ENCODE peak calls at places on chromosomes 1 and 21, in five cellular contexts. T is GM12878, S is HEK293T, U is SK-N-SH, D is HepG2. M is an unnamed sample.

GRCh38 chr1:66231162-66232077 is 302.5 kb upstream of the SGIP1 start:
- DNase-seq in T (no peak), S (no peak), U (no peak), D (no peak), M (no peak)

GRCh38 chr1:94865369-94865768 is 45.2 kb downstream of the SLC44A3 start:
- DNase-seq in T (no peak), S (no peak), U (no peak), D (no peak), M (no peak)

GRCh38 chr1:222617367-222617951 is 438 bp upstream of the MIA3 start:
- DNase-seq in T (peak), S (peak), U (no peak), D (peak), M (peak)

GRCh38 chr1:995665-996633 is 3.9 kb downstream of the HES4 start:
- DNase-seq in T (no peak), S (no peak), U (peak), D (peak), M (no peak)

GRCh38 chr1:205147191-205147590 is 25.4 kb upstream of the RBBP5 start:
- DNase-seq in T (no peak), S (no peak), U (no peak), D (no peak), M (no peak)

GRCh38 chr1:53280486-53280885 is 42.2 kb upstream of the MAGOH start:
- DNase-seq in T (no peak), S (no peak), U (no peak), D (no peak), M (no peak)

GRCh38 chr1:174225499-174226204 is 66.3 kb downstream of the RABGAP1L start:
- DNase-seq in T (no peak), S (no peak), U (no peak), D (no peak), M (no peak)

GRCh38 chr1:113390871-113391642 is 742 bp downstream of the MAGI3 start:
- DNase-seq in T (no peak), S (peak), U (peak), D (no peak), M (peak)

GRCh38 chr1:241706257-241706656 is 54.2 kb downstream of the WDR64 start:
- DNase-seq in T (no peak), S (no peak), U (no peak), D (no peak), M (peak)

GRCh38 chr1:30899577-30900389 is 8.8 kb downstream of the SDC3 start:
- DNase-seq in T (no peak), S (no peak), U (no peak), D (no peak), M (no peak)

GRCh38 chr1:186760426-186760825 is 68.3 kb upstream of the PLA2G4A start:
- DNase-seq in T (no peak), S (no peak), U (no peak), D (no peak), M (no peak)

GRCh38 chr1:98706173-98706848 is 44.8 kb downstream of the SNX7 start:
- DNase-seq in T (no peak), S (no peak), U (no peak), D (no peak), M (no peak)

GRCh38 chr1:211648336-211648735 is 27.1 kb downstream of the NEK2 start:
- DNase-seq in T (no peak), S (no peak), U (no peak), D (peak), M (no peak)

GRCh38 chr1:168987923-168988322 is 118.6 kb upstream of the ATP1B1 start:
- DNase-seq in T (no peak), S (no peak), U (no peak), D (no peak), M (no peak)

GRCh38 chr21:17793675-17794123 is 25.5 kb downstream of the C21orf91 start:
- DNase-seq in T (no peak), S (no peak), U (peak), D (no peak), M (no peak)

GRCh38 chr21:42513151-42513984 is at the start of gene SLC37A1:
- DNase-seq in T (no peak), S (peak), U (peak), D (no peak), M (peak)

GRCh38 chr1:54805981-54806381 is 4.9 kb upstream of the TTC22 start:
- DNase-seq in T (no peak), S (no peak), U (no peak), D (no peak), M (peak)

GRCh38 chr1:204591473-204592090 is 75.4 kb downstream of the MDM4 start:
- DNase-seq in T (no peak), S (no peak), U (no peak), D (no peak), M (no peak)

GRCh38 chr1:167548059-167548932 is 5.3 kb downstream of the CREG1 start:
- DNase-seq in T (no peak), S (no peak), U (no peak), D (no peak), M (no peak)

GRCh38 chr1:13570924-13571323 is 12.7 kb upstream of the PDPN start:
- DNase-seq in T (no peak), S (no peak), U (no peak), D (no peak), M (peak)

GRCh38 chr1:154344977-154345837 is 19.9 kb downstream of the ATP8B2 start:
- DNase-seq in T (no peak), S (peak), U (peak), D (peak), M (peak)

GRCh38 chr1:160590488-160590887 is 11.2 kb upstream of the CD84 start:
- DNase-seq in T (no peak), S (no peak), U (no peak), D (no peak), M (no peak)

GRCh38 chr1:29445330-29445729 is 209.0 kb downstream of the PTPRU start:
- DNase-seq in T (no peak), S (no peak), U (no peak), D (no peak), M (no peak)

GRCh38 chr1:163897401-163898169 is 575.8 kb downstream of the NUF2 start:
- DNase-seq in T (no peak), S (no peak), U (no peak), D (no peak), M (no peak)

GRCh38 chr1:117570988-117571409 is 34.8 kb upstream of the TENT5C start:
- DNase-seq in T (no peak), S (no peak), U (peak), D (no peak), M (no peak)

GRCh38 chr1:99481391-99481996 is 164.4 kb upstream of the PALMD start:
- DNase-seq in T (no peak), S (peak), U (peak), D (peak), M (peak)

GRCh38 chr1:7187121-7187510 is 401.9 kb downstream of the CAMTA1 start:
- DNase-seq in T (no peak), S (no peak), U (no peak), D (no peak), M (no peak)

GRCh38 chr1:37474697-37475379 is 458 bp downstream of the ZC3H12A start:
- DNase-seq in T (no peak), S (peak), U (no peak), D (no peak), M (peak)

GRCh38 chr1:56064705-56065104 is 514.7 kb downstream of the PLPP3 start:
- DNase-seq in T (no peak), S (no peak), U (no peak), D (no peak), M (no peak)

GRCh38 chr1:169113613-169114119 is 7.2 kb downstream of the ATP1B1 start:
- DNase-seq in T (no peak), S (no peak), U (no peak), D (peak), M (no peak)

GRCh38 chr1:66644331-66644730 is 107.9 kb upstream of the DYNLT5 start:
- DNase-seq in T (no peak), S (no peak), U (no peak), D (no peak), M (no peak)

GRCh38 chr1:116628448-116628847 is 39.1 kb downstream of the IGSF3 start:
- DNase-seq in T (peak), S (no peak), U (no peak), D (no peak), M (no peak)

GRCh38 chr1:52674497-52675384 is 23.4 kb downstream of the COA7 start:
- DNase-seq in T (no peak), S (no peak), U (no peak), D (no peak), M (peak)

GRCh38 chr1:156260896-156261295 is 13.0 kb upstream of the PAQR6 start:
- DNase-seq in T (no peak), S (no peak), U (no peak), D (no peak), M (no peak)

GRCh38 chr1:177181631-177182291 is 11.0 kb downstream of the BRINP2 start:
- DNase-seq in T (no peak), S (peak), U (peak), D (peak), M (peak)

GRCh38 chr1:32759521-32759980 is 57.0 kb upstream of the SYNC start:
- DNase-seq in T (no peak), S (no peak), U (no peak), D (peak), M (no peak)

GRCh38 chr1:49171941-49172593 is 395.4 kb upstream of the BEND5 start:
- DNase-seq in T (no peak), S (no peak), U (no peak), D (no peak), M (no peak)

GRCh38 chr21:29817450-29817849 is 122.3 kb downstream of the GRIK1 start:
- DNase-seq in T (no peak), S (no peak), U (no peak), D (no peak), M (no peak)

GRCh38 chr1:18921506-18922251 is 19.3 kb upstream of the ALDH4A1 start:
- DNase-seq in T (no peak), S (no peak), U (no peak), D (no peak), M (no peak)

GRCh38 chr1:18922319-18922726 is 20.0 kb upstream of the ALDH4A1 start:
- DNase-seq in T (no peak), S (peak), U (no peak), D (peak), M (no peak)

GRCh38 chr1:18922848-18923475 is 20.6 kb upstream of the ALDH4A1 start:
- DNase-seq in T (no peak), S (no peak), U (no peak), D (no peak), M (no peak)

GRCh38 chr1:18926315-18927081 is 24.1 kb upstream of the ALDH4A1 start:
- DNase-seq in T (peak), S (no peak), U (no peak), D (no peak), M (peak)

GRCh38 chr1:18923721-18924610 is 21.6 kb upstream of the ALDH4A1 start:
- DNase-seq in T (no peak), S (no peak), U (peak), D (no peak), M (no peak)
- TF ChIP-seq FOXM1 in T (no peak), S (no peak), U (no peak), D (no peak), M (no peak)

GRCh38 chr1:92327794-92328193 is 28.9 kb downstream of the RPAP2 start:
- DNase-seq in T (no peak), S (no peak), U (no peak), D (no peak), M (no peak)

GRCh38 chr1:92326681-92327080 is 27.8 kb downstream of the RPAP2 start:
- DNase-seq in T (no peak), S (no peak), U (no peak), D (peak), M (no peak)

GRCh38 chr1:92324784-92325183 is 25.9 kb downstream of the RPAP2 start:
- DNase-seq in T (no peak), S (no peak), U (no peak), D (no peak), M (no peak)

GRCh38 chr1:92333668-92334067 is 34.8 kb downstream of the RPAP2 start:
- DNase-seq in T (no peak), S (no peak), U (no peak), D (no peak), M (no peak)

GRCh38 chr1:92329356-92330129 is 30.7 kb downstream of the RPAP2 start:
- DNase-seq in T (no peak), S (no peak), U (no peak), D (no peak), M (no peak)
- TF ChIP-seq FOXM1 in T (no peak), S (no peak), U (no peak), D (no peak), M (no peak)

DNA sequence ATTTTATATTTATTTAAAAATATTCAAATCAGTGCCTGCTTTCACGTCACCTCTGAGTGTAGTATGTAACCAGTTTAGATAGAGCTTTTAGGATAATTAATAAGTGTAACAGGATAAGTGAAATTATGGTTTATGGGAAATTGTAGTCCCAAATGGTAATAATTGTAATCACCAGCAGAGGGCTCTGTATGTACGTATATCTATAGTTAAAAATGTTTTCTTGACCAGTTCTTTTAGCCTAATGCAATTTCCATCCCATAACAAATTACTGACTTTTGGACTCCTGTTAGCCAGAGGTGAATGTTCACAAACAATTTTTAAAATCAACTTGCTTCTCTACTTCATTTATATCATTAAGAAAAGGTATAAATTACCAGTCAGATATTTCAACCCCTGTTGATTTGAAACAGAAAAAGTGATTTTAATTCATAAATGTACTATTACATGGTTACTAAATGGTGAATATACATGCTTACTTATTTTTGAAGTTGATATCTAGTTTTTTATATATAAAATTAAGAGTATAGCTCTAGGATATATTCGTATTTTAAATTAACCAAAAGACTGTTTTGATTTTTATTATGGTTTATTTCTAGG is 25.3 kb downstream of the SLC30A7 start:
- DNase-seq in T (no peak), S (peak), U (peak), D (peak), M (peak)
- TF ChIP-seq FOXM1 in T (no peak), S (no peak), U (no peak), D (no peak), M (no peak)

GRCh38 chr1:147612366-147612765 is 58.0 kb downstream of the ACP6 start:
- DNase-seq in T (no peak), S (no peak), U (no peak), D (peak), M (no peak)

GRCh38 chr1:147611587-147611986 is 58.7 kb downstream of the ACP6 start:
- DNase-seq in T (no peak), S (no peak), U (no peak), D (no peak), M (no peak)

GRCh38 chr1:147608601-147609000 is 61.7 kb downstream of the ACP6 start:
- DNase-seq in T (no peak), S (no peak), U (no peak), D (no peak), M (no peak)

GRCh38 chr1:147611021-147611426 is 59.3 kb downstream of the ACP6 start:
- DNase-seq in T (peak), S (no peak), U (no peak), D (no peak), M (no peak)

DNA sequence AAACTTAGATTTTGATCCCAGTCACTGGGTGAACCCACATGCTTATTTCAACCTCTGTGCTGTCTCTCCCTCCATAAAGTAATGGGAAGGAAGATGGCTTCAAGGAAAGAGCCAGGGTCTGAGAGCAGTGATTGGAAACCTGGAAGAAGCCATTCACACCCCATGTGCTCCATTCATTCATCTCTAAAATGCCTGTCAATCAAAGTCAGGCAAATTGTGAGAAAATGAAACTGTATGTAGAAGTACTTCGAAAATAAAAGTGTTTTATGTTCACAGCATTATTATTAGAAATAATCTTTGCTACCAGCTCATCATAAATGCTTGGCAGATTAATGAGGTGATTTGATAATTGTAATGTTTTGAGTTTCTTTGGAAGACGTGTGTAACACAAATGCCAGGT is 61.0 kb downstream of the ACP6 start:
- DNase-seq in T (no peak), S (no peak), U (no peak), D (no peak), M (no peak)
- TF ChIP-seq FOXM1 in T (no peak), S (no peak), U (no peak), D (no peak), M (no peak)

DNA sequence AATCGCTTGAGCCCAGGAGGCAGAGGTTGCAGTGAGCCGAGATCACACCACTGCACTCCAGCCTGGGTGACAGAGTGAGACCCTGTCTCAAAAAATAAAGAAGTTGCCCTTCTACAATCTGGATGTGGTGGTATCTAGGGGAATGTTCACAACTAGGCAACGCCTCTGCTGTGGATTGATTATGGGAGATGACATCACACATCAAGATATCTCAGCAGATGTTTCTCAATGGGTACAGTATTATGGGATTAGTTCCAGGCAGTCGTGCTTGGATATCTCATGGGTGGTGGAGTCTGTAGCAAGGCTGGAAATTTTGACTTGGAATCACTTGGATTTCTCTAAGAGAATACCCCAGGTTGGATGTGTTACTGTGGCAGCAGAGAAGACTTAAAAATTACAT is 7.7 kb downstream of the IFNAR2 start:
- DNase-seq in T (no peak), S (no peak), U (no peak), D (no peak), M (no peak)
- TF ChIP-seq FOXM1 in T (no peak), S (no peak), U (no peak), D (no peak), M (no peak)

M was measured in K562.